ENCODE peak calls at places on chromosomes 5 and 9, in eight cellular contexts. M is SJSA1, D is IMR-90, W is astrocyte, I is endodermal cell, H is Panc1, U is small intestine, O is RWPE2. V is an unnamed sample. For H3K9me3 and H3K27me3, the result is how much of the 10 kb centered on the place peaks cover.

GRCh38 chr5:143014017-143014651 is 244.0 kb downstream of the ARHGAP26 start:
- DNase-seq in M (peak), D (no peak), O (no peak), W (peak), U (no peak), I (peak), H (no peak), V (no peak)

GRCh38 chr5:116454417-116454927 is 120.2 kb downstream of the SEMA6A start:
- DNase-seq in D (peak), U (no peak), H (no peak), I (peak), W (peak), O (no peak), M (peak), V (no peak)

GRCh38 chr5:138946241-138946623 is 71.1 kb upstream of the LRRTM2 start:
- DNase-seq in H (no peak), O (peak), I (no peak), M (peak), W (no peak), U (no peak), D (no peak), V (no peak)

GRCh38 chr5:1519631-1520141 is 4.1 kb downstream of the LPCAT1 start:
- DNase-seq in D (no peak), U (no peak), O (peak), M (peak), W (no peak), I (peak), H (no peak), V (peak)

GRCh38 chr5:133531178-133531577 is 81.2 kb downstream of the FSTL4 start:
- DNase-seq in W (no peak), O (no peak), H (no peak), I (no peak), M (peak), D (no peak), U (no peak), V (no peak)

GRCh38 chr5:132104561-132104960 is 31.0 kb downstream of the CSF2 start:
- DNase-seq in D (peak), M (no peak), H (no peak), I (no peak), W (peak), O (no peak), U (no peak), V (no peak)

GRCh38 chr5:158858011-158858410 is 241.7 kb downstream of the EBF1 start:
- DNase-seq in W (no peak), I (no peak), H (no peak), D (no peak), M (no peak), U (no peak), O (no peak), V (no peak)

GRCh38 chr9:116686693-116687073 is 422 bp upstream of the TRIM32 start:
- DNase-seq in M (no peak), O (no peak), U (no peak), D (peak), H (peak), W (no peak), I (no peak), V (no peak)

GRCh38 chr5:124446125-124446524 is 300.3 kb downstream of the ZNF608 start:
- DNase-seq in W (no peak), I (no peak), O (no peak), D (no peak), U (no peak), M (no peak), H (no peak), V (no peak)

GRCh38 chr5:13558408-13558807 is 386.1 kb downstream of the DNAH5 start:
- DNase-seq in D (peak), M (no peak), U (no peak), W (no peak), H (no peak), O (no peak), I (no peak), V (no peak)

GRCh38 chr5:150816946-150817345 is 29.4 kb upstream of the IRGM start:
- DNase-seq in I (peak), U (no peak), D (no peak), H (no peak), M (no peak), W (no peak), O (no peak), V (no peak)
- H3K9me3 ChIP-seq in I (under half), U (under half), D (under half), H (under half), M (under half), W (under half), O (under half), V (under half)

DNA sequence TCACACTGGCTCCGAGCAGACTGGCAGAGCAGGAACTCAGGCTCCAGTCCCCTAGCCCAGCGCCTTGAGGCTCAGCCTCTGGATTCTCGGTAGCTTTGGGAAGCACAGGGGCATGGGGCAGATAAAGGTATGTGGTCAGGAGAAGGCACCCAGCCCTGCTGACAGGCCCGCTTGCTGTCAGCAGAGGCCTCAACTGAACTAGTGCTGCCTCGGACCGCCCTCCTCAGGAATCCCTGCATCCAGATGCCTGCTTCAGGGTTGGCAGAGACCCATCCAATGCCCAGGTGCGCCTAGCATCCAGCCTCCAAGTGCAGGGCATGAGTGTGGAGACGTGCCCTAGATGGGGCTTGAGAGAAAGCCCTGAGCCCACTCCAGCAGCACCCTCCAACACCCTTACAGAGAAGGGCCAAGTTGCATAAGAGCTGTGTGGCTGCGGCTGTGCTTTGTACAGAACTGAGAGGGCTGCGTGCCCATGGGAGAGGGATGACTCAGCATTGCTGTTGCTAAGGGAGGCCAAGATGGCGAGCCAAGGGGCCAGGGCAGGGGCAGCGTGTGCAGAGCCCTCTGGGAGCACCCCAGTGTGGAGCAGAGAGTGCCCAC is 168.6 kb downstream of the MACROH2A1 start:
- DNase-seq in I (no peak), D (peak), H (no peak), W (peak), O (no peak), U (no peak), M (no peak), V (peak)
- H3K27ac ChIP-seq in I (no peak), D (peak), H (no peak), W (no peak), O (no peak), U (peak), M (no peak), V (no peak)

DNA sequence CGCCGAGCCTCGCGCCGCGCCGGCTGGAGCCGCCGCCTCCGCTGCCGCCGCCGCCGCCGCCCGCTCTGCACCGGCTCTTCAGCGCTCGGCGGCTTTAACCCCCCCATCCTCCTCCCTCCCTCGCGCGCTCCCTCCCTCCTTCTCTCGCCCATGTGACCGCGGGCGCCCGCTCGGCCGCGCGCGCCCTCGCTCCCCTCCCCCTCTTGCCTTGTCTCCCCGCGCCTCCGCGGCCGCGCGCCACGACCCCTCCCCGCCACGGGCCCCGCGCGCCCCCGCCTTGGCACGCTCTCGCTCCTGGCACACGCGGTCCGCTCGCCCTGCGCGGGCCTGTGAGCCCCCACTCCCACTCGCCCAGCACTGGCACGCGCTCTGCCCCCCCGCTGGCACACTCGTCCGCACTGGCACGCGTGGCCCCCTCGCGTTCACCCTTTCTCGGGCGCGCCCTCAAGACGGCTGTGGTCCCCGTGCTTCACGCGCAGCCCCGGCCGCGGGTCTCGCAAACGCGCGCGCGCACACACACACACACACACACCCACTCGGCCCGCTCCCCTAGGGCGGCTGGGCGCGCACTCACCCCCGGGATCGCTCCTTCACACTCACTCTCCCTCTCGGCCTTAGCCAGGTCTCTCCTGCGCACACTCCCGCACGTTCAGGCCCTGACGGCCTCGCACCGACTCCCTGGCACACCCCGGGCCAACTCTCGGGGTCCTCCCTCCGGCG is at the start of gene CNTFR:
- DNase-seq in M (no peak), D (no peak), W (no peak), H (no peak), I (no peak), O (no peak), U (no peak), V (peak)
- H3K27me3 ChIP-seq in M (under half), D (half or more), W (half or more), H (under half), I (half or more), O (half or more), U (under half), V (half or more)

GRCh38 chr9:138101444-138102234 is 224.1 kb downstream of the CACNA1B start:
- DNase-seq in D (no peak), O (no peak), U (no peak), M (no peak), H (no peak), W (no peak), I (peak), V (peak)
- H3K9me3 ChIP-seq in D (half or more), O (under half), U (under half), M (under half), H (under half), W (under half), I (under half), V (under half)

GRCh38 chr9:70556736-70557135 is 142.3 kb upstream of the KLF9 start:
- DNase-seq in W (no peak), H (no peak), M (no peak), U (peak), O (no peak), D (no peak), I (no peak), V (no peak)

GRCh38 chr9:70557665-70558419 is 143.4 kb upstream of the KLF9 start:
- DNase-seq in D (no peak), U (no peak), W (no peak), I (no peak), M (no peak), O (no peak), H (no peak), V (no peak)

GRCh38 chr9:70561805-70562395 is 147.4 kb upstream of the KLF9 start:
- DNase-seq in O (no peak), H (no peak), D (peak), U (no peak), I (no peak), M (no peak), W (no peak), V (no peak)

GRCh38 chr9:70561111-70561510 is 146.7 kb upstream of the KLF9 start:
- DNase-seq in M (no peak), D (no peak), I (no peak), O (no peak), H (no peak), W (no peak), U (no peak), V (no peak)

GRCh38 chr9:70559102-70559501 is 144.6 kb upstream of the KLF9 start:
- DNase-seq in W (no peak), H (no peak), M (no peak), I (no peak), D (no peak), U (no peak), O (no peak), V (no peak)
- H3K27ac ChIP-seq in W (no peak), H (no peak), M (no peak), I (no peak), D (no peak), U (no peak), O (no peak), V (no peak)

GRCh38 chr9:126616521-126616976 is 2.8 kb downstream of the LMX1B start:
- DNase-seq in O (peak), I (no peak), D (no peak), H (no peak), U (no peak), W (no peak), M (no peak), V (no peak)

GRCh38 chr9:126617740-126618133 is 4.0 kb downstream of the LMX1B start:
- DNase-seq in M (no peak), O (peak), U (no peak), D (no peak), W (no peak), H (no peak), I (peak), V (no peak)

GRCh38 chr9:126615791-126616447 is 2.2 kb downstream of the LMX1B start:
- DNase-seq in M (no peak), H (no peak), I (peak), D (no peak), O (peak), W (no peak), U (no peak), V (no peak)

GRCh38 chr9:126618200-126618589 is 4.5 kb downstream of the LMX1B start:
- DNase-seq in D (no peak), U (no peak), M (no peak), W (no peak), I (no peak), O (peak), H (no peak), V (no peak)

GRCh38 chr9:126617003-126617739 is 3.4 kb downstream of the LMX1B start:
- DNase-seq in M (no peak), H (no peak), U (no peak), I (no peak), O (peak), D (no peak), W (no peak), V (no peak)
- H3K27me3 ChIP-seq in M (half or more), H (under half), U (half or more), I (half or more), O (half or more), D (half or more), W (half or more), V (half or more)

GRCh38 chr9:94870793-94871558 is 144.5 kb downstream of the AOPEP start:
- DNase-seq in O (no peak), U (peak), D (no peak), I (no peak), W (peak), M (no peak), H (no peak), V (peak)

GRCh38 chr9:94874316-94874715 is 147.8 kb downstream of the AOPEP start:
- DNase-seq in M (no peak), W (peak), O (no peak), I (no peak), U (no peak), D (peak), H (no peak), V (no peak)

GRCh38 chr9:94875300-94876063 is 149.0 kb downstream of the AOPEP start:
- DNase-seq in U (peak), O (no peak), D (no peak), W (no peak), I (no peak), H (no peak), M (no peak), V (peak)

GRCh38 chr9:94870465-94870792 is 143.9 kb downstream of the AOPEP start:
- DNase-seq in D (no peak), O (no peak), U (no peak), I (no peak), W (no peak), H (no peak), M (no peak), V (peak)

DNA sequence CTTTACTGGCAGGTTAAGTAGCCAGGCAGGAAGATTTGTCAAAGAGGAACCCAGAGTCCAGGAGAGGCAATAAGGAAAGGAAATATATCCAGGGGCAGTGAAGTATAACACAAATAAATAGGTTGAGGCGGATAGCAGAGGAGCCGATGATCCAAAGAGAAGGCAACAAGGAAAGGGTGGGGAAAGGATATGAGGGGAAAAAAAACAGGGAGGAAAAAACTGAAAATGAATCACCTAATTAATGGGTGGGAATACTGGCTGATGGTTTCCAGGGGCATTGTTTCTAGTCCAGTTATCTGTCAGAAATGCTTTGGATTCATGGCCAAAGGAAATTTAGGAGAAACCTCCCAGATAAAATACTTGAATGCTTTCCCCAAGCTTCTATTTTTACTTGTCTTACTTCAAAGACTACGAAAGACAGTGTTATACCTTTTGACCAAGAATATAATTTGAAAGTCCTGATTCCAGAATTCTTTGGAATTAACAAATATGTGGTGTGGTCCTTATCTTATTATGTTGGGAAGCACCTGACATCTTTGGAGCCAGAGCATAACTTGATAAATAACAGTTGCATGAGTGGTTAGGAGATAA is 146.5 kb downstream of the AOPEP start:
- DNase-seq in I (no peak), O (no peak), U (no peak), M (no peak), H (no peak), W (peak), D (no peak), V (no peak)
- H3K9me3 ChIP-seq in I (under half), O (under half), U (under half), M (under half), H (under half), W (under half), D (under half), V (under half)

DNA sequence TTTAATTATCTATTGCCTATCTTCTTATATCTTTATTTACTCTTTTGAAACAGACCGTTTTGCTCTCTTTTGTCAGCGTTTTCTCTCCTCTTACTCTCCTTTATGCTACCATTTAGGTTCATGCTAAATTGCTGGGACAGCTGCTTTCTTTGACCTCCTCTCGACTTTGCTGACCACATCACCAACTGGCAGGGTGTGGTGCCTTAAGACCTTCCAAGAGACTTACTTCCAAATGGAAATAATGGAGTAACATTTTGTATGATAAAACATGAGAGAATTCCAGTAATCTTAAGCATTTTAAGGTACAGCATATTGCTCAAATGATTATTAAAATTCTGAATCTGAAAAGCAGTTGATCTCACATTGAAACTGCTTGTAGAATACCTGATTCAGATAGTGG is 71.5 kb upstream of the MEF2C start:
- DNase-seq in W (peak), M (no peak), U (no peak), O (no peak), I (no peak), D (no peak), H (no peak), V (no peak)
- H3K27ac ChIP-seq in W (no peak), M (no peak), U (no peak), O (no peak), I (no peak), D (no peak), H (no peak), V (no peak)